ENCODE peak calls at places on chromosomes 4 and X, in eight cellular contexts. A is NCI-H460, O is breast epithelium, Q is NCI-H1694 treated with DMSO at 0.1 percent for 48 hours, V is NCI-H2171 treated with DMSO at 0.1 percent for 48 hours, E is MM.1S, D is fibroblast of lung, K is GM20000. J is an unnamed sample.

GRCh38 chrX:40105016-40105790 is 7.4 kb upstream of the BCOR start:
- DNase-seq in A (no peak), O (no peak), Q (no peak), V (peak), E (peak), D (peak), K (peak), J (no peak)

GRCh38 chrX:101617211-101618191 is at the start of gene ARMCX6:
- DNase-seq in A (peak), O (peak), Q (peak), V (peak), E (peak), D (peak), K (peak), J (peak)

GRCh38 chr4:153931804-153932203 is 142.9 kb upstream of the SFRP2 start:
- DNase-seq in A (no peak), O (no peak), Q (no peak), V (no peak), E (no peak), D (peak), K (no peak), J (peak)

GRCh38 chr4:8736083-8736825 is 135.4 kb downstream of the HMX1 start:
- DNase-seq in A (no peak), O (no peak), Q (no peak), V (no peak), E (peak), D (no peak), K (no peak), J (no peak)

GRCh38 chrX:29468911-29469494 is 746.4 kb upstream of the MAGEB2 start:
- DNase-seq in A (no peak), O (no peak), Q (no peak), V (no peak), E (no peak), D (peak), K (no peak), J (no peak)

GRCh38 chr4:142267101-142267500 is 579.0 kb downstream of the INPP4B start:
- DNase-seq in A (no peak), O (no peak), Q (no peak), V (no peak), E (no peak), D (peak), K (no peak), J (no peak)

GRCh38 chr4:169376421-169376820 is 105.7 kb upstream of the SH3RF1 start:
- DNase-seq in A (no peak), O (no peak), Q (no peak), V (no peak), E (no peak), D (no peak), K (no peak), J (no peak)

GRCh38 chrX:20477836-20478532 is 211.3 kb upstream of the RPS6KA3 start:
- DNase-seq in A (no peak), O (no peak), Q (no peak), V (peak), E (no peak), D (no peak), K (no peak), J (no peak)

GRCh38 chr4:19831644-19832285 is 419.9 kb upstream of the SLIT2 start:
- DNase-seq in A (no peak), O (no peak), Q (no peak), V (no peak), E (no peak), D (peak), K (no peak), J (no peak)

GRCh38 chr4:56050584-56050983 is 101.8 kb downstream of the CEP135 start:
- DNase-seq in A (no peak), O (no peak), Q (peak), V (peak), E (no peak), D (no peak), K (no peak), J (no peak)

GRCh38 chr4:186844059-186844681 is 120.5 kb upstream of the FAT1 start:
- DNase-seq in A (no peak), O (no peak), Q (no peak), V (no peak), E (peak), D (peak), K (no peak), J (peak)

GRCh38 chr4:96742332-96743014 is 902.6 kb downstream of the PDHA2 start:
- DNase-seq in A (no peak), O (no peak), Q (no peak), V (no peak), E (no peak), D (no peak), K (no peak), J (no peak)

GRCh38 chr4:37889849-37890500 is 909 bp upstream of the TBC1D1 start:
- DNase-seq in A (no peak), O (no peak), Q (no peak), V (no peak), E (no peak), D (no peak), K (no peak), J (no peak)

GRCh38 chrX:45668686-45669443 is 468.2 kb upstream of the DIPK2B start:
- DNase-seq in A (no peak), O (no peak), Q (no peak), V (no peak), E (no peak), D (peak), K (no peak), J (peak)